ENCODE peak calls at places on chromosomes 13 and 19, in five cellular contexts. One of them, this sample, is unnamed.

GRCh38 chr13:24178847-24179845 is 18.6 kb downstream of the SPATA13 start:
- DNase-seq in effector CD4-positive, alpha-beta T cell: no peak
- DNase-seq in NCI-H748 treated with DMSO at 0.1 percent for 48 hours: no peak
- DNase-seq in central memory CD4-positive, alpha-beta T cell: no peak
- DNase-seq in GM10248: no peak
- DNase-seq in this sample: no peak

GRCh38 chr19:7888145-7888825 is at the start of gene LRRC8E:
- DNase-seq in GM10248: no peak
- DNase-seq in NCI-H748 treated with DMSO at 0.1 percent for 48 hours: no peak
- DNase-seq in central memory CD4-positive, alpha-beta T cell: no peak
- DNase-seq in effector CD4-positive, alpha-beta T cell: no peak
- DNase-seq in this sample: no peak

GRCh38 chr13:110713642-110713952 is at the start of gene ING1:
- DNase-seq in central memory CD4-positive, alpha-beta T cell: no peak
- DNase-seq in NCI-H748 treated with DMSO at 0.1 percent for 48 hours: no peak
- DNase-seq in effector CD4-positive, alpha-beta T cell: no peak
- DNase-seq in GM10248: no peak
- DNase-seq in this sample: no peak

GRCh38 chr13:79503473-79504017 is 22.6 kb downstream of the NDFIP2 start:
- DNase-seq in NCI-H748 treated with DMSO at 0.1 percent for 48 hours: no peak
- DNase-seq in effector CD4-positive, alpha-beta T cell: no peak
- DNase-seq in GM10248: no peak
- DNase-seq in central memory CD4-positive, alpha-beta T cell: no peak
- DNase-seq in this sample: no peak

GRCh38 chr19:23321953-23322549 is 71.9 kb upstream of the ZNF724 start:
- DNase-seq in effector CD4-positive, alpha-beta T cell: no peak
- DNase-seq in GM10248: no peak
- DNase-seq in NCI-H748 treated with DMSO at 0.1 percent for 48 hours: no peak
- DNase-seq in central memory CD4-positive, alpha-beta T cell: no peak
- DNase-seq in this sample: no peak

GRCh38 chr19:38862321-38863059 is 12.7 kb upstream of the HNRNPL start:
- DNase-seq in central memory CD4-positive, alpha-beta T cell: no peak
- DNase-seq in NCI-H748 treated with DMSO at 0.1 percent for 48 hours: peak
- DNase-seq in GM10248: no peak
- DNase-seq in effector CD4-positive, alpha-beta T cell: no peak
- DNase-seq in this sample: no peak

GRCh38 chr19:55600336-55601028 is 394 bp downstream of the ZNF524 start:
- DNase-seq in NCI-H748 treated with DMSO at 0.1 percent for 48 hours: peak
- DNase-seq in effector CD4-positive, alpha-beta T cell: no peak
- DNase-seq in GM10248: peak
- DNase-seq in central memory CD4-positive, alpha-beta T cell: no peak
- DNase-seq in this sample: peak

GRCh38 chr13:99198630-99199029 is 2.0 kb upstream of the UBAC2 start:
- DNase-seq in NCI-H748 treated with DMSO at 0.1 percent for 48 hours: no peak
- DNase-seq in effector CD4-positive, alpha-beta T cell: no peak
- DNase-seq in GM10248: no peak
- DNase-seq in central memory CD4-positive, alpha-beta T cell: no peak
- DNase-seq in this sample: no peak

GRCh38 chr13:97873398-97873797 is 80.1 kb upstream of the IPO5 start:
- DNase-seq in central memory CD4-positive, alpha-beta T cell: no peak
- DNase-seq in GM10248: no peak
- DNase-seq in effector CD4-positive, alpha-beta T cell: no peak
- DNase-seq in NCI-H748 treated with DMSO at 0.1 percent for 48 hours: no peak
- DNase-seq in this sample: no peak

GRCh38 chr13:68051910-68052309 is 821.8 kb upstream of the PCDH9 start:
- DNase-seq in effector CD4-positive, alpha-beta T cell: no peak
- DNase-seq in central memory CD4-positive, alpha-beta T cell: no peak
- DNase-seq in GM10248: no peak
- DNase-seq in NCI-H748 treated with DMSO at 0.1 percent for 48 hours: no peak
- DNase-seq in this sample: no peak

GRCh38 chr19:16581971-16582343 is 9.7 kb upstream of the SLC35E1 start:
- DNase-seq in NCI-H748 treated with DMSO at 0.1 percent for 48 hours: no peak
- DNase-seq in central memory CD4-positive, alpha-beta T cell: no peak
- DNase-seq in GM10248: no peak
- DNase-seq in effector CD4-positive, alpha-beta T cell: no peak
- DNase-seq in this sample: no peak

GRCh38 chr13:39516140-39516539 is 86.9 kb downstream of the LHFPL6 start:
- DNase-seq in GM10248: no peak
- DNase-seq in effector CD4-positive, alpha-beta T cell: no peak
- DNase-seq in central memory CD4-positive, alpha-beta T cell: no peak
- DNase-seq in NCI-H748 treated with DMSO at 0.1 percent for 48 hours: no peak
- DNase-seq in this sample: no peak

GRCh38 chr19:15194938-15195337 is 5.9 kb downstream of the NOTCH3 start:
- DNase-seq in GM10248: no peak
- DNase-seq in NCI-H748 treated with DMSO at 0.1 percent for 48 hours: no peak
- DNase-seq in central memory CD4-positive, alpha-beta T cell: no peak
- DNase-seq in effector CD4-positive, alpha-beta T cell: no peak
- DNase-seq in this sample: no peak

GRCh38 chr19:29671393-29672076 is 6.3 kb downstream of the PLEKHF1 start:
- DNase-seq in GM10248: peak
- DNase-seq in effector CD4-positive, alpha-beta T cell: peak
- DNase-seq in NCI-H748 treated with DMSO at 0.1 percent for 48 hours: peak
- DNase-seq in central memory CD4-positive, alpha-beta T cell: peak
- DNase-seq in this sample: peak

GRCh38 chr19:42528354-42529247 is at the start of gene CEACAM1:
- DNase-seq in GM10248: peak
- DNase-seq in effector CD4-positive, alpha-beta T cell: peak
- DNase-seq in NCI-H748 treated with DMSO at 0.1 percent for 48 hours: no peak
- DNase-seq in central memory CD4-positive, alpha-beta T cell: peak
- DNase-seq in this sample: no peak

GRCh38 chr19:49877879-49878743 is 609 bp downstream of the TBC1D17 start:
- DNase-seq in NCI-H748 treated with DMSO at 0.1 percent for 48 hours: peak
- DNase-seq in central memory CD4-positive, alpha-beta T cell: peak
- DNase-seq in GM10248: peak
- DNase-seq in effector CD4-positive, alpha-beta T cell: peak
- DNase-seq in this sample: peak

GRCh38 chr19:1247747-1248453 is 483 bp upstream of the MIDN start:
- DNase-seq in GM10248: peak
- DNase-seq in NCI-H748 treated with DMSO at 0.1 percent for 48 hours: no peak
- DNase-seq in effector CD4-positive, alpha-beta T cell: peak
- DNase-seq in central memory CD4-positive, alpha-beta T cell: peak
- DNase-seq in this sample: peak

GRCh38 chr19:48445256-48445605 is 552 bp upstream of the GRWD1 start:
- DNase-seq in central memory CD4-positive, alpha-beta T cell: no peak
- DNase-seq in effector CD4-positive, alpha-beta T cell: no peak
- DNase-seq in NCI-H748 treated with DMSO at 0.1 percent for 48 hours: peak
- DNase-seq in GM10248: peak
- DNase-seq in this sample: no peak

This sample was measured in effector memory CD8-positive, alpha-beta T cell.